ENCODE peak calls at places on chromosome 6, in ten cellular contexts. R, N, E, Z, U, X, Q, P, B and A are unnamed samples.

GRCh38 chr6:68226460-68226859 is 408.6 kb upstream of the ADGRB3 start:
- DNase-seq in R (no peak), N (no peak), E (no peak), Z (no peak), U (no peak), X (no peak), Q (no peak), P (peak; percentile 19), B (no peak), A (no peak)

GRCh38 chr6:170177383-170178265 is 113.3 kb downstream of the DLL1 start:
- DNase-seq in R (no peak), N (no peak), E (peak; percentile 63), Z (no peak), U (no peak), X (peak; percentile 72), Q (peak; percentile 76), P (no peak), B (peak; percentile 42), A (peak; percentile 31)

GRCh38 chr6:157045831-157046454 is 268.8 kb downstream of the ARID1B start:
- DNase-seq in R (no peak), N (peak; percentile 57), E (no peak), Z (peak; percentile 41), U (no peak), X (no peak), Q (no peak), P (no peak), B (no peak), A (peak; percentile 29)

GRCh38 chr6:79543411-79543810 is 6.2 kb upstream of the LCA5 start:
- DNase-seq in R (no peak), N (no peak), E (no peak), Z (no peak), U (no peak), X (no peak), Q (no peak), P (no peak), B (no peak), A (no peak)

GRCh38 chr6:102848210-102848609 is 1454.7 kb downstream of the GRIK2 start:
- DNase-seq in R (no peak), N (no peak), E (no peak), Z (no peak), U (no peak), X (no peak), Q (no peak), P (no peak), B (no peak), A (no peak)

GRCh38 chr6:87914637-87915395 is 132.8 kb upstream of the SPACA1 start:
- DNase-seq in R (no peak), N (no peak), E (no peak), Z (no peak), U (no peak), X (no peak), Q (no peak), P (no peak), B (no peak), A (no peak)

GRCh38 chr6:105601541-105602174 is 198.8 kb upstream of the PREP start:
- DNase-seq in R (peak; percentile 67), N (peak; percentile 98), E (peak; percentile 89), Z (no peak), U (peak; percentile 51), X (no peak), Q (no peak), P (peak; percentile 68), B (peak; percentile 14), A (no peak)

GRCh38 chr6:42028234-42029061 is 21.9 kb upstream of the TAF8 start:
- DNase-seq in R (no peak), N (peak; percentile 72), E (no peak), Z (no peak), U (no peak), X (no peak), Q (peak; percentile 84), P (peak; percentile 42), B (no peak), A (peak; percentile 96)

GRCh38 chr6:169452869-169453186 is 199.2 kb upstream of the THBS2 start:
- DNase-seq in R (no peak), N (no peak), E (no peak), Z (no peak), U (no peak), X (peak; percentile 26), Q (no peak), P (no peak), B (no peak), A (no peak)

GRCh38 chr6:31727034-31727716 is 1.9 kb downstream of the DDAH2 start:
- DNase-seq in R (peak; percentile 51), N (no peak), E (peak; percentile 73), Z (no peak), U (no peak), X (no peak), Q (peak; percentile 88), P (no peak), B (no peak), A (peak; percentile 39)

GRCh38 chr6:89371849-89372505 is 19.5 kb upstream of the UBE2J1 start:
- DNase-seq in R (peak; percentile 85), N (peak; percentile 49), E (peak; percentile 77), Z (no peak), U (peak; percentile 37), X (peak; percentile 38), Q (peak; percentile 94), P (peak; percentile 81), B (peak; percentile 42), A (peak; percentile 68)

GRCh38 chr6:108557494-108558371 is 3.0 kb upstream of the FOXO3 start:
- DNase-seq in R (peak; percentile 80), N (peak; percentile 58), E (peak; percentile 79), Z (no peak), U (peak; percentile 65), X (peak; percentile 97), Q (peak; percentile 95), P (peak; percentile 90), B (peak; percentile 80), A (peak; percentile 87)

GRCh38 chr6:53922571-53922981 is 127.8 kb downstream of the LRRC1 start:
- DNase-seq in R (no peak), N (peak; percentile 16), E (no peak), Z (no peak), U (no peak), X (peak; percentile 54), Q (no peak), P (no peak), B (no peak), A (no peak)

GRCh38 chr6:143986463-143986862 is 21.6 kb downstream of the PLAGL1 start:
- DNase-seq in R (no peak), N (no peak), E (no peak), Z (no peak), U (no peak), X (no peak), Q (no peak), P (no peak), B (no peak), A (no peak)

GRCh38 chr6:41824571-41825569 is 37.4 kb downstream of the TOMM6 start:
- DNase-seq in R (no peak), N (peak; percentile 81), E (no peak), Z (no peak), U (no peak), X (no peak), Q (no peak), P (no peak), B (no peak), A (no peak)

DNA sequence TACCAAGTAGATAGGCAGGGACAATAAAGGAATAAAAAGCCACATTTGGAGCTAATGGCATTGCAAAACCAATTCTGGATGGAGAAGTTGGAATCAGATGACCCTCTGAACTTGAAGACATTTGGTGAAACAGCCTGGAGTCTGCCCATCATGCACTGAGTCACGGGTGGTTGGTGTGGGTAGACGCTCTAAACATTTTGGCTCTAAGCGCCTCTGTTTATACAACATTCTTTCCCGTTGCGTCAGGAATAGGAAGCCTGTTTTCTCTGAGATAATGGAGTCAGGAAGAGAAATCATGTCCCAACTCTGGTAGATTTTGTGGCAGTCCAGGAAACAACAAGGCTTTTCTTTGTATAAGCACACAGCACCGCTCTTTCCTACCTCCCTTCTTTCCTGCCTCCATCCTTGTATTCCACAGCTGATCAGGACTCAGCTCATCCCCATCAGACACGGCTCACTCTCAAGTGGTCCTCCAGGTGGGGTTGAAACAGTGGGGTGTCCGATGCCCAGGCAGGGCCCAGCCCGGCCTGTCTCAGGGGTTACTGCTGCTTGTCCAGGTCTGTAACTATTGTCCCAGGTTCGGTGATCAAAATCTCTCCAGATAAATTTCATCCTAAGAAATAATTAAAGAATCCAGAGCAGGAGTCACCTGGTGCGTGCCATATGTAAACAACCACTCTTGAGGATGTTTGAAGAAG is 12.1 kb upstream of the RAMACL start:
- DNase-seq in R (no peak), N (no peak), E (peak; percentile 84), Z (no peak), U (no peak), X (peak; percentile 52), Q (no peak), P (no peak), B (peak; percentile 58), A (no peak)
- TF ChIP-seq POLR2A in R (no peak), N (no peak), E (no peak), Z (no peak), U (no peak), X (no peak), Q (no peak), P (no peak), B (no peak), A (no peak)

GRCh38 chr6:3017304-3017703 is 17.6 kb downstream of the NQO2 start:
- DNase-seq in R (no peak), N (no peak), E (no peak), Z (no peak), U (no peak), X (peak; percentile 50), Q (no peak), P (no peak), B (no peak), A (no peak)
- TF ChIP-seq POLR2A in R (no peak), N (no peak), E (no peak), Z (no peak), U (no peak), X (no peak), Q (no peak), P (no peak), B (no peak), A (no peak)

DNA sequence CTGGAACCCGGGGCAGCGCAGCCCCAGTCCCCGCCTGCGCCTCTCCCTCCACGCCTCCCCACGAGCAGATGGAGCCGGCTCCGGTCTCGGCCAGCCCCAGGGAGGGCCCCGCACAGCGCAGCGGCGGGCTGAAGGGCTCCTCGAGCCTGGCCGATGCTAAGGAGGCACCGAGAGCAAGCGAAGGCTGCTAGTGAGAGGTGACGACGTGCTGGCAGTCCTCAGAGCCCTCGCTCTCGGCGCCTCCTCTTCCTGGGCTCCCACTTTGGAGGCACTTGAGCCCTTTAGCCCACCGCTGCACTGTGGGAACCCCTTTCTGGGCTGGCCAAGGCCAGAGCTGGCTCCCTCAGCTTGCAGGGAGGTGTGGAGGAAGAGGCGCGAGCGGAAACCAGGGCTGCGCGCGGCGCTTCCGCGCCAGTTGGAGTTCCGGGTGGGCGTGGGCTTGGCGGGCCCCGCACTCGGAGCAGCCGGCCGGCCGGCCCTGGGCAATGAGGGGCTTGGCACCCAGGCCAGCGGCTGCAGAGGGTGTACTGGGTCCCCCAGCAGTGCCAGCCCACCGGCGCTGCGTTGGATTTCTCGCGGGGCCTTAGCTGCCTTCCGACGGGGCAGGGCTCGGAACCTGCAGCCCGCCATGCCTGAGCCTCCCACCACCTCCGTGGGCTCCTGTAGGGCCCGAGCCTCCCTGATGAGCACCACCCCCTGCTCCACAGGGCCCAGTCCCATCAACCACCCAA is 2.5 kb upstream of the TMEM14C start:
- DNase-seq in R (peak; percentile 43), N (no peak), E (peak; percentile 61), Z (no peak), U (no peak), X (peak; percentile 93), Q (peak; percentile 95), P (peak; percentile 48), B (peak; percentile 39), A (peak; percentile 74)
- TF ChIP-seq POLR2A in R (peak; percentile 74), N (no peak), E (no peak), Z (no peak), U (no peak), X (peak; percentile 63), Q (peak; percentile 49), P (no peak), B (no peak), A (peak; percentile 43)

GRCh38 chr6:152984387-152984872 is 1.6 kb upstream of the FBXO5 start:
- DNase-seq in R (no peak), N (no peak), E (no peak), Z (no peak), U (no peak), X (no peak), Q (no peak), P (no peak), B (no peak), A (no peak)
- TF ChIP-seq POLR2A in R (no peak), N (no peak), E (no peak), Z (no peak), U (no peak), X (no peak), Q (no peak), P (no peak), B (no peak), A (no peak)